ENCODE peak calls at places on chromosomes 12 and 14, in five cellular contexts. V, Y, Q, A and I are unnamed samples.

GRCh38 chr12:90111646-90112565 is 403.3 kb upstream of the ATP2B1 start:
- DNase-seq in V (no peak), Y (no peak), Q (no peak), A (no peak), I (no peak)

GRCh38 chr12:119602695-119603094 is 9.1 kb downstream of the TMEM233 start:
- DNase-seq in V (no peak), Y (no peak), Q (no peak), A (no peak), I (no peak)

GRCh38 chr12:20578142-20578541 is 117.0 kb upstream of the SLCO1C1 start:
- DNase-seq in V (no peak), Y (no peak), Q (no peak), A (no peak), I (no peak)

GRCh38 chr14:75401356-75401755 is 26.5 kb upstream of the JDP2 start:
- DNase-seq in V (peak; percentile 70), Y (no peak), Q (no peak), A (peak; percentile 7), I (no peak)

GRCh38 chr12:19915392-19916192 is 452.7 kb upstream of the PDE3A start:
- DNase-seq in V (peak; percentile 68), Y (no peak), Q (no peak), A (peak; percentile 39), I (peak; percentile 9)

GRCh38 chr12:94326727-94327126 is 132.9 kb downstream of the CEP83 start:
- DNase-seq in V (no peak), Y (no peak), Q (no peak), A (peak; percentile 77), I (peak; percentile 55)

GRCh38 chr12:70883855-70884254 is 36.7 kb downstream of the PTPRR start:
- DNase-seq in V (no peak), Y (no peak), Q (no peak), A (no peak), I (no peak)

GRCh38 chr14:92951912-92952471 is 29.0 kb downstream of the CHGA start:
- DNase-seq in V (peak; percentile 82), Y (peak; percentile 84), Q (peak; percentile 36), A (peak; percentile 60), I (no peak)

GRCh38 chr12:93415723-93416464 is 25.9 kb downstream of the UBE2N start:
- DNase-seq in V (no peak), Y (no peak), Q (no peak), A (peak; percentile 24), I (peak; percentile 29)

GRCh38 chr12:130639759-130640158 is 76.3 kb downstream of the RIMBP2 start:
- DNase-seq in V (no peak), Y (no peak), Q (no peak), A (no peak), I (no peak)

GRCh38 chr12:49244161-49244560 is 20.7 kb upstream of the TUBA1C start:
- DNase-seq in V (no peak), Y (no peak), Q (no peak), A (peak; percentile 61), I (peak; percentile 73)

GRCh38 chr14:73365727-73366126 is 92.6 kb downstream of the NUMB start:
- DNase-seq in V (no peak), Y (no peak), Q (no peak), A (no peak), I (no peak)

GRCh38 chr12:93042684-93043083 is 113.6 kb upstream of the EEA1 start:
- DNase-seq in V (no peak), Y (no peak), Q (no peak), A (no peak), I (no peak)

GRCh38 chr14:100693877-100694578 is 32.7 kb upstream of the DLK1 start:
- DNase-seq in V (no peak), Y (no peak), Q (no peak), A (no peak), I (no peak)

GRCh38 chr14:75811136-75811839 is 150.2 kb downstream of the TTLL5 start:
- DNase-seq in V (no peak), Y (no peak), Q (no peak), A (no peak), I (no peak)

GRCh38 chr12:120866143-120866542 is 38.0 kb downstream of the SPPL3 start:
- DNase-seq in V (no peak), Y (no peak), Q (no peak), A (no peak), I (no peak)

GRCh38 chr12:93061414-93062099 is 132.5 kb upstream of the EEA1 start:
- DNase-seq in V (no peak), Y (no peak), Q (no peak), A (no peak), I (no peak)

GRCh38 chr14:36315159-36315853 is 5.1 kb downstream of the MBIP start:
- DNase-seq in V (peak; percentile 20), Y (no peak), Q (no peak), A (no peak), I (no peak)

GRCh38 chr12:12128665-12129064 is 57.9 kb downstream of the BCL2L14 start:
- DNase-seq in V (no peak), Y (no peak), Q (no peak), A (no peak), I (no peak)

GRCh38 chr12:120584343-120585149 is 3.3 kb upstream of the POP5 start:
- DNase-seq in V (peak; percentile 72), Y (peak; percentile 57), Q (peak; percentile 19), A (no peak), I (no peak)

GRCh38 chr14:26163761-26164160 is 434.1 kb downstream of the NOVA1 start:
- DNase-seq in V (peak; percentile 75), Y (no peak), Q (no peak), A (peak; percentile 4), I (no peak)

GRCh38 chr12:114248527-114248926 is 157.4 kb downstream of the TBX5 start:
- DNase-seq in V (peak; percentile 39), Y (no peak), Q (no peak), A (no peak), I (no peak)

DNA sequence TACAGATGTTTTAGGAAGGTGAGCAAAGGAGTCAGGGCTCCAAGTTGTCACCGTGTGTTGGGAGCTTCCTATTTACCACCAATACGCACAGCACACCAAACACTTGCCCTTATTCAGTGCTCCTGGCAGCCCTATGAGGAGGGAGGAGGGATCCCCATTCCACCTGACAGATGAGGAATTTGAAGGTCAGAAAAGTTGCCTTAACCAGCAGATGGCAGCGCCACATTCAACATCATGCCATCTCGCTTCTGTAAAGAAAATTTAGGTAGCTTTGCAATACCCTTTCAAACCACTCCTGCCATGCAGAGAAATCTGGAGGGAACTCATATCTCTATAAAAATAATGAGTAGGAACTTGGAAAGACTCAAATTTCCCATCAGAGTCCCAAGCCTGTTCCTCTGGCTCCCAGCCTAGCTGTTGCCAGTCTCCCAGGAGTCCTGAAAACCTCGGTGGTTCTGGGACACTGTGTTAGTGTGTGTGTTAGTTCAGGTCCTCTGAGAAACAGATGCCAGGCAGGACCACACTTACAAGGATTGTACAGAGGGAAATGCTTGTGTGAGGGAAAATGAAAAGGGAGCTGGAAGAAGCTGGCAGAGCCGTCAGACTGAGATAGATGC is 410.5 kb downstream of the MED13L start:
- DNase-seq in V (peak; percentile 67), Y (no peak), Q (no peak), A (no peak), I (no peak)
- TF ChIP-seq CTCF in V (peak; percentile 70), Y (no peak), Q (peak; percentile 60), A (no peak), I (no peak)

DNA sequence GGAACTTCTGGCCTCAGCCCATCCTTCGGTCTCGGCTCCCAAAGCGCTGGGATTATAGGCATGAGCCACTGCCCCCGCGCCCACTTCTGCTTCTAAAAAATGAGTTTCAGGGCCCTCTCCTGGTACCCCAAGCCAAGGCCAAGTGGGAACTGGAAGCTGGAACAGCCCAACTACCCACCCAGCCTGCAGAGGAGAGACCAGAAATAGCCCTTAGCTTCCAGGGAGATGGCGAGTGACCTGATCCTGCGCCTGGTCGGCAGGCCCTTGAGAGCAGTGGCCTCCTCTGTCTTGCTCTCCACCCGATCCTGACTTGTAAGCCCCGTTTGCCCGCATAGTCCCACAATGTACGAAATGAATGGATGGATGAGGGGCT is 31.2 kb upstream of the PLEKHG6 start:
- DNase-seq in V (no peak), Y (no peak), Q (no peak), A (no peak), I (no peak)
- H3K4me3 ChIP-seq in V (peak overlapping the region; percentile 57), Y (no peak overlapping the region), Q (no peak overlapping the region), A (no peak overlapping the region), I (no peak overlapping the region)

GRCh38 chr12:13764748-13765147 is 216.7 kb downstream of the GRIN2B start:
- DNase-seq in V (no peak), Y (no peak), Q (no peak), A (no peak), I (no peak)
- TF ChIP-seq CTCF in V (no peak), Y (no peak), Q (no peak), A (no peak), I (no peak)

DNA sequence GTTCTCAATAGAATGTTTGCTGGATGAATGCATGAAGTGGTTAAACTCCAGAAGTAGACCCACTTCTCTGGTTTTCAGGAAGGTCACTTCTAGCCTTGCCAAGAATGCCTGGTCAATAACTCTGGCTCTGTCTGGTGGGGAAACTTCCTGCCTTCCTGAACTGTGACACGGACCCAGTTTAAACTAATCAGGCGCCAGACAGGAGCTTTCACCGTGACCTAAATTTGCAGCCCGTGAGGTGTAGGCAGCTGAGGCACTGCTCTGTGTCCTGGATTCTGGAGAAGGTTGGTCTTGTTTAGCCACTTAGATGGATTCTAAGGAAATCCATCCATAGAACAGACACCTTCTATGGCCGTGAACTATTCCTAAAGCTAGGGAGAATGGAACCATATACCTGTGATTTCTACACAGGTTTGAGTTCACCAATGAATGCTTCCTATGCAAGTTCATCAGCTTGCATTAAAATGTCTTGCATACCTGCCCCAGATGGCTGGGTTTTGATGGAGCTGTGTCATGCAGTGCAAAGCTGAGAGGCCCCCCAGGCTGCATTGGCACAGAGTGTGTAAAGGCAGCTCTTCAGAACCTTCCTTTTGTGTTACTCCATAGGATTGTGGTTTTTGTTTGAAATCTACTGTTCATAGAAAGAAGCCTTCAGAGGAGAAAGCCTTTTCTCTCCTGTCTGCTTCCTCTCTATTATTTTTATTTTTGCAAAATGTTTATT is 4.4 kb downstream of the CHST11 start:
- DNase-seq in V (no peak), Y (peak; percentile 34), Q (no peak), A (no peak), I (no peak)
- H3K4me3 ChIP-seq in V (no peak overlapping the region), Y (no peak overlapping the region), Q (no peak overlapping the region), A (no peak overlapping the region), I (no peak overlapping the region)

DNA sequence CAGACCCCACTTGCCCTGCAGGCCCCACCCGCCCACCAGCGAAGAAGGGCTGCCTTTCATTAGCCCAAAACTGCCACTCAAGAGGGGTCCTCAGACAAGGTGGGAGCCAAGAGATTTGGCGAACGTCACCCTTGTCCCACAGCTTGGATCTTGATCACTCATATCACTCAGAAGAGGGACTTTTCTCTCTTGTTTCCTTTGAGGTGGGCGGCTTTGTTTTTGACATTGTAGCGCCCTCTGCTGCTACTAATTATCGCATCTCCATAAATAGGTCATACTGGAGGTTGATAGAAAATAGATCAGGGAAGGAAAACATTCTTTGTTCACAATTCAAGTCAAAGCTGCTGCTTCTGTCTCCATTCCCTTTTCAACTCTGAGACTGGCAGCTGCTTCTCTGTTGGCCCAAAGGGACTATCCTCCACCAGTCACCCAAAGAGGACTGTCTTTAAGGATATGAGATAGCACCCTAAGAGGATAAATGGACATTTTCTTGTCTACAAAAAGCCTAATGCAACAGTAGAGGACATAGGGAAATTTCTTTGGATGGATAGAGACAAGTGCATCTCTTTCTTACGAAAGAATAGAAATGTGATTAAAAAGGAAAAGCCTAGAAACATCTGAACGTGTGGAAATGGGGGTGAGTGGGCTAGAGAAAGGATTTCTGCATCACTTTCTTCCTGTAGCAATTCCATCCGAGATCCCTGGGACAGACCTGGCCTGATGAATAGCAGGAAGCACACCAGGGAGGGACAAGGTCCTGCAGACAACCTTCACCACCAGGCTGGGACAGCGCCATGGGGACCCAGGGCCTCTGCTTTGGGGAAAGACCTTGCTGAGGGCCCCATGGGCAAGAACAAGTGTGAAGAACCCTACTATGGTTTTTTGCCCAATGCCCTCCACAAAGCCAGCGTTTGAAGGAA is 115.8 kb downstream of the DAD1 start:
- DNase-seq in V (peak; percentile 82), Y (no peak), Q (peak; percentile 30), A (peak; percentile 54), I (no peak)
- TF ChIP-seq CTCF in V (peak; percentile 76), Y (no peak), Q (peak; percentile 60), A (peak; percentile 69), I (peak; percentile 31)